ENCODE peak calls at places on chromosomes 16 and 17, in eight cellular contexts. One of them, this sample, is unnamed.

GRCh38 chr16:51556694-51557327 is 405.7 kb upstream of the SALL1 start:
- DNase-seq in PC-9: no peak
- DNase-seq in spleen: no peak
- DNase-seq in CD4-positive, alpha-beta T cell: no peak
- DNase-seq in pancreas: no peak
- DNase-seq in tibial artery: no peak
- DNase-seq in OCI-LY7: no peak
- DNase-seq in cardiac muscle cell: peak; percentile 88
- DNase-seq in this sample: peak; percentile 78

GRCh38 chr17:67157732-67158639 is 87.0 kb downstream of the HELZ start:
- DNase-seq in PC-9: no peak
- DNase-seq in spleen: no peak
- DNase-seq in CD4-positive, alpha-beta T cell: no peak
- DNase-seq in pancreas: no peak
- DNase-seq in tibial artery: no peak
- DNase-seq in OCI-LY7: peak; percentile 39
- DNase-seq in cardiac muscle cell: peak; percentile 58
- DNase-seq in this sample: peak; percentile 10

GRCh38 chr16:11691235-11691634 is 23.0 kb downstream of the SNN start:
- DNase-seq in PC-9: no peak
- DNase-seq in spleen: no peak
- DNase-seq in CD4-positive, alpha-beta T cell: no peak
- DNase-seq in pancreas: no peak
- DNase-seq in tibial artery: no peak
- DNase-seq in OCI-LY7: no peak
- DNase-seq in cardiac muscle cell: no peak
- DNase-seq in this sample: no peak

GRCh38 chr16:25553711-25554436 is 137.9 kb upstream of the HS3ST4 start:
- DNase-seq in PC-9: no peak
- DNase-seq in spleen: no peak
- DNase-seq in CD4-positive, alpha-beta T cell: no peak
- DNase-seq in pancreas: no peak
- DNase-seq in tibial artery: no peak
- DNase-seq in OCI-LY7: no peak
- DNase-seq in cardiac muscle cell: no peak
- DNase-seq in this sample: no peak

GRCh38 chr17:65403616-65404015 is 157.8 kb downstream of the AXIN2 start:
- DNase-seq in PC-9: no peak
- DNase-seq in spleen: no peak
- DNase-seq in CD4-positive, alpha-beta T cell: no peak
- DNase-seq in pancreas: no peak
- DNase-seq in tibial artery: no peak
- DNase-seq in OCI-LY7: no peak
- DNase-seq in cardiac muscle cell: no peak
- DNase-seq in this sample: no peak

GRCh38 chr17:47687748-47688147 is 6.2 kb upstream of the TBKBP1 start:
- DNase-seq in PC-9: no peak
- DNase-seq in spleen: no peak
- DNase-seq in CD4-positive, alpha-beta T cell: no peak
- DNase-seq in pancreas: no peak
- DNase-seq in tibial artery: no peak
- DNase-seq in OCI-LY7: no peak
- DNase-seq in cardiac muscle cell: no peak
- DNase-seq in this sample: no peak

GRCh38 chr16:17304124-17304813 is 166.5 kb downstream of the XYLT1 start:
- DNase-seq in PC-9: peak; percentile 22
- DNase-seq in spleen: no peak
- DNase-seq in CD4-positive, alpha-beta T cell: no peak
- DNase-seq in pancreas: no peak
- DNase-seq in tibial artery: no peak
- DNase-seq in OCI-LY7: no peak
- DNase-seq in cardiac muscle cell: no peak
- DNase-seq in this sample: peak; percentile 70

GRCh38 chr16:4306439-4307214 is 9.2 kb upstream of the GLIS2 start:
- DNase-seq in PC-9: no peak
- DNase-seq in spleen: peak; percentile 81
- DNase-seq in CD4-positive, alpha-beta T cell: peak; percentile 54
- DNase-seq in pancreas: no peak
- DNase-seq in tibial artery: no peak
- DNase-seq in OCI-LY7: peak; percentile 83
- DNase-seq in cardiac muscle cell: no peak
- DNase-seq in this sample: no peak

GRCh38 chr16:58035356-58036170 is 10.0 kb downstream of the MMP15 start:
- DNase-seq in PC-9: no peak
- DNase-seq in spleen: no peak
- DNase-seq in CD4-positive, alpha-beta T cell: no peak
- DNase-seq in pancreas: no peak
- DNase-seq in tibial artery: no peak
- DNase-seq in OCI-LY7: peak; percentile 37
- DNase-seq in cardiac muscle cell: no peak
- DNase-seq in this sample: no peak

GRCh38 chr17:48640858-48641180 is 14.7 kb upstream of the HOXB9 start:
- DNase-seq in PC-9: no peak
- DNase-seq in spleen: no peak
- DNase-seq in CD4-positive, alpha-beta T cell: no peak
- DNase-seq in pancreas: no peak
- DNase-seq in tibial artery: no peak
- DNase-seq in OCI-LY7: no peak
- DNase-seq in cardiac muscle cell: no peak
- DNase-seq in this sample: no peak

GRCh38 chr16:86387461-86388440 is 122.6 kb upstream of the FOXF1 start:
- DNase-seq in PC-9: no peak
- DNase-seq in spleen: no peak
- DNase-seq in CD4-positive, alpha-beta T cell: no peak
- DNase-seq in pancreas: no peak
- DNase-seq in tibial artery: no peak
- DNase-seq in OCI-LY7: no peak
- DNase-seq in cardiac muscle cell: peak; percentile 96
- DNase-seq in this sample: peak; percentile 82

GRCh38 chr16:67428146-67428731 is 2.7 kb upstream of the HSD11B2 start:
- DNase-seq in PC-9: peak; percentile 74
- DNase-seq in spleen: peak; percentile 89
- DNase-seq in CD4-positive, alpha-beta T cell: peak; percentile 61
- DNase-seq in pancreas: peak; percentile 91
- DNase-seq in tibial artery: no peak
- DNase-seq in OCI-LY7: peak; percentile 70
- DNase-seq in cardiac muscle cell: peak; percentile 75
- DNase-seq in this sample: peak; percentile 60

GRCh38 chr16:901715-902601 is 68.8 kb downstream of the LMF1 start:
- DNase-seq in PC-9: no peak
- DNase-seq in spleen: no peak
- DNase-seq in CD4-positive, alpha-beta T cell: no peak
- DNase-seq in pancreas: peak; percentile 67
- DNase-seq in tibial artery: no peak
- DNase-seq in OCI-LY7: no peak
- DNase-seq in cardiac muscle cell: no peak
- DNase-seq in this sample: no peak

GRCh38 chr16:14050297-14051027 is 20.7 kb upstream of the MRTFB start:
- DNase-seq in PC-9: peak; percentile 76
- DNase-seq in spleen: no peak
- DNase-seq in CD4-positive, alpha-beta T cell: no peak
- DNase-seq in pancreas: no peak
- DNase-seq in tibial artery: no peak
- DNase-seq in OCI-LY7: no peak
- DNase-seq in cardiac muscle cell: peak; percentile 6
- DNase-seq in this sample: peak; percentile 12

GRCh38 chr17:36485805-36486203 is 677 bp upstream of the ZNHIT3 start:
- DNase-seq in PC-9: no peak
- DNase-seq in spleen: no peak
- DNase-seq in CD4-positive, alpha-beta T cell: no peak
- DNase-seq in pancreas: no peak
- DNase-seq in tibial artery: no peak
- DNase-seq in OCI-LY7: peak; percentile 71
- DNase-seq in cardiac muscle cell: no peak
- DNase-seq in this sample: no peak

GRCh38 chr16:24358117-24358516 is 102.0 kb downstream of the CACNG3 start:
- DNase-seq in PC-9: no peak
- DNase-seq in spleen: no peak
- DNase-seq in CD4-positive, alpha-beta T cell: no peak
- DNase-seq in pancreas: no peak
- DNase-seq in tibial artery: no peak
- DNase-seq in OCI-LY7: no peak
- DNase-seq in cardiac muscle cell: no peak
- DNase-seq in this sample: no peak

DNA sequence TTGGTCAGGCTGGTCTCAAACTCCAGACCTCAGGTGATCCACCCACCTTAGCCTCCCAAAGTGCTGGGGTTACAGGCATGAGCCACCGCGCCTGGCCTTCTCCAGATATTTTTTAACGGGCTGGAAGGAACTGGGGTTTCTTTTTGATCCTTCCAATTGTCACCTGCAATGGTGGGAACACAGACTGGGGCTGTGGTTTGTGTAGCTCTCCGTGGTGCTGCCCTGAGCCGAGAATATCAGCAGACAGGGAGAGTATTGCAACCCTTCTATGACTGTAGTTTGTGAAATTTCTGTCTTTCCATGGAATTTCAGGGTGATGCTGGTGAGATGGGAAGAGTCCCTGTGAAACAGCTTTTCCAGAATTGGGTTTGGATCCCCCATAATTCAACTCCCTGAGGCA is 263.5 kb downstream of the ENGASE start:
- DNase-seq in PC-9: no peak
- DNase-seq in spleen: no peak
- DNase-seq in CD4-positive, alpha-beta T cell: no peak
- DNase-seq in pancreas: no peak
- DNase-seq in tibial artery: no peak
- DNase-seq in OCI-LY7: peak; percentile 38
- DNase-seq in cardiac muscle cell: no peak
- DNase-seq in this sample: peak; percentile 24
- H3K27ac ChIP-seq in PC-9: no peak overlapping the region
- H3K27ac ChIP-seq in spleen: no peak overlapping the region
- H3K27ac ChIP-seq in CD4-positive, alpha-beta T cell: no peak overlapping the region
- H3K27ac ChIP-seq in pancreas: no peak overlapping the region
- H3K27ac ChIP-seq in tibial artery: no peak overlapping the region
- H3K27ac ChIP-seq in OCI-LY7: peak overlapping the region; percentile 98
- H3K27ac ChIP-seq in cardiac muscle cell: no peak overlapping the region
- H3K27ac ChIP-seq in this sample: no peak overlapping the region

GRCh38 chr17:16417896-16418683 is 2.7 kb downstream of the TRPV2 start:
- DNase-seq in PC-9: peak; percentile 54
- DNase-seq in spleen: peak; percentile 71
- DNase-seq in CD4-positive, alpha-beta T cell: no peak
- DNase-seq in pancreas: no peak
- DNase-seq in tibial artery: no peak
- DNase-seq in OCI-LY7: no peak
- DNase-seq in cardiac muscle cell: peak; percentile 50
- DNase-seq in this sample: no peak

GRCh38 chr17:16419074-16419928 is 3.9 kb downstream of the TRPV2 start:
- DNase-seq in PC-9: peak; percentile 66
- DNase-seq in spleen: no peak
- DNase-seq in CD4-positive, alpha-beta T cell: no peak
- DNase-seq in pancreas: no peak
- DNase-seq in tibial artery: peak; percentile 85
- DNase-seq in OCI-LY7: no peak
- DNase-seq in cardiac muscle cell: peak; percentile 80
- DNase-seq in this sample: peak; percentile 79

GRCh38 chr17:16418684-16419066 is 3.3 kb downstream of the TRPV2 start:
- DNase-seq in PC-9: no peak
- DNase-seq in spleen: no peak
- DNase-seq in CD4-positive, alpha-beta T cell: no peak
- DNase-seq in pancreas: no peak
- DNase-seq in tibial artery: no peak
- DNase-seq in OCI-LY7: no peak
- DNase-seq in cardiac muscle cell: no peak
- DNase-seq in this sample: no peak

GRCh38 chr17:16417399-16417798 is 2.0 kb downstream of the TRPV2 start:
- DNase-seq in PC-9: no peak
- DNase-seq in spleen: peak; percentile 73
- DNase-seq in CD4-positive, alpha-beta T cell: no peak
- DNase-seq in pancreas: no peak
- DNase-seq in tibial artery: no peak
- DNase-seq in OCI-LY7: no peak
- DNase-seq in cardiac muscle cell: no peak
- DNase-seq in this sample: no peak

GRCh38 chr17:16415031-16415924 is at the start of gene TRPV2:
- DNase-seq in PC-9: no peak
- DNase-seq in spleen: peak; percentile 94
- DNase-seq in CD4-positive, alpha-beta T cell: peak; percentile 58
- DNase-seq in pancreas: no peak
- DNase-seq in tibial artery: no peak
- DNase-seq in OCI-LY7: peak; percentile 80
- DNase-seq in cardiac muscle cell: no peak
- DNase-seq in this sample: no peak
- TF ChIP-seq CTCF in PC-9: no peak
- TF ChIP-seq CTCF in spleen: peak; percentile 39
- TF ChIP-seq CTCF in CD4-positive, alpha-beta T cell: peak; percentile 55
- TF ChIP-seq CTCF in pancreas: no peak
- TF ChIP-seq CTCF in tibial artery: peak; percentile 21
- TF ChIP-seq CTCF in OCI-LY7: peak; percentile 85
- TF ChIP-seq CTCF in cardiac muscle cell: no peak
- TF ChIP-seq CTCF in this sample: no peak

DNA sequence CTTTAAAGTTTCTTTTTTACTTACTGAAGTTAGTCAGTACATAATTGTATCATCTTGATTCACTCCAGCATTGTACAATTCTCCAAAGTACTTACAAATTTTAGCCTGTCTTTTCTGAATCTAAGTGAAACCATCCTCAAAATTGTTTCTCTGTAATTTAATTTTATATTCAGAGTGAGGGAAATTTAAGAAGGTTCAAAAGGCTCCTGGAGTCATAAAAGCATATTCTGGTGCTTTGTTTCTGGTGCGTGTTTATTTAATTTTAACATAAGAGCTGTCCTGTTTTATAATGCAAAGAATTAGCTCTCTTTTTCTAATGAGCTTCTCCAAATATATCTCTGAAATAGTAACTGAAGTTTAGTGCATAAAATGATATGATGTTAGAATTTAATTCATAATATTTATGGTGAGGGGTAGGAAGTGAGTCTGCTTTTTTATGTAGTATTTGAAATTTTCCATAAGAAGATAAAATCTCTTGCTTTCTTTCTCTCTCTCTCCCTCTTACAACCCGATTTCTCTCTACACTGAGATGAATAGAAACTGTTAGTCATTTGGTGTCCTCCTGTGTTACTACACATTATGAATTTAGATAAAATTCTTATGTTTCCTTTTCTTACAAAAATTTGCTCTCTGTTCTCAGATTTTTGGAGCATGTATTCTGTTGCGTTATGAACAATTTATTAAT is 339.8 kb downstream of the BCAS3 start:
- DNase-seq in PC-9: no peak
- DNase-seq in spleen: no peak
- DNase-seq in CD4-positive, alpha-beta T cell: no peak
- DNase-seq in pancreas: no peak
- DNase-seq in tibial artery: no peak
- DNase-seq in OCI-LY7: no peak
- DNase-seq in cardiac muscle cell: no peak
- DNase-seq in this sample: no peak
- H3K27ac ChIP-seq in PC-9: no peak overlapping the region
- H3K27ac ChIP-seq in spleen: no peak overlapping the region
- H3K27ac ChIP-seq in CD4-positive, alpha-beta T cell: no peak overlapping the region
- H3K27ac ChIP-seq in pancreas: no peak overlapping the region
- H3K27ac ChIP-seq in tibial artery: no peak overlapping the region
- H3K27ac ChIP-seq in OCI-LY7: no peak overlapping the region
- H3K27ac ChIP-seq in cardiac muscle cell: no peak overlapping the region
- H3K27ac ChIP-seq in this sample: no peak overlapping the region

DNA sequence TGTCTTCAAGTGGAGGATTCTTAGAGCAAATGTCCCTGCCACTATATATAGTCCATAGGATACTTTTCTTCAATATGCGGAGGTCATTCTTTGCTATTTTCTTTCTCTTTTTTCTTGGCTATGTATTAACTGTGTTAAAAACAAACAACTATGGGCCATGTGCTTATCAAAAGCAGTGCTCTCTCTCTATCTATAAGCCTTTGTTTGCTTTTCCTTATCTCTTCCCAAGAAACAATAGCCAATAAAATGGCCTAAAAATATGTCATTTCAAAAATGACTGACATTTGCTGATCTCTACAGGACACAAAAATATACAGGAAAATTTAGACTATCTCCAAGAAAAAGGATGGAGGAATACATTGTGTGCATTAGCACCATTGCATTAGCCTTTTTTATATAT is 212.1 kb downstream of the MAF start:
- DNase-seq in PC-9: no peak
- DNase-seq in spleen: no peak
- DNase-seq in CD4-positive, alpha-beta T cell: no peak
- DNase-seq in pancreas: no peak
- DNase-seq in tibial artery: no peak
- DNase-seq in OCI-LY7: no peak
- DNase-seq in cardiac muscle cell: no peak
- DNase-seq in this sample: no peak
- TF ChIP-seq CTCF in PC-9: no peak
- TF ChIP-seq CTCF in spleen: no peak
- TF ChIP-seq CTCF in CD4-positive, alpha-beta T cell: no peak
- TF ChIP-seq CTCF in pancreas: no peak
- TF ChIP-seq CTCF in tibial artery: no peak
- TF ChIP-seq CTCF in OCI-LY7: no peak
- TF ChIP-seq CTCF in cardiac muscle cell: no peak
- TF ChIP-seq CTCF in this sample: no peak